ENCODE peak calls at places on chromosomes 11 and 22, in five cellular contexts. R, T, D, J and Q are unnamed samples. For H3K4me1, the result is how much of the 10 kb centered on the place peaks cover.

GRCh38 chr11:1168256-1168655 is 10.5 kb downstream of the MUC5AC start:
- DNase-seq in D (no peak), T (no peak), J (no peak), R (no peak), Q (no peak)

GRCh38 chr11:118917488-118918127 is 8.1 kb downstream of the BCL9L start:
- DNase-seq in R (no peak), D (peak), T (peak), J (peak), Q (peak)

GRCh38 chr11:84969103-84969502 is 658.0 kb downstream of the DLG2 start:
- DNase-seq in T (no peak), J (no peak), R (no peak), D (no peak), Q (no peak)

GRCh38 chr22:17906978-17907730 is 117.2 kb downstream of the MICAL3 start:
- DNase-seq in T (no peak), D (no peak), R (no peak), J (no peak), Q (no peak)

GRCh38 chr11:94283678-94284077 is 20.7 kb upstream of the IZUMO1R start:
- DNase-seq in T (no peak), R (no peak), J (no peak), D (no peak), Q (no peak)

GRCh38 chr11:104783241-104783640 is 115.0 kb downstream of the CASP12 start:
- DNase-seq in R (no peak), T (no peak), D (no peak), J (no peak), Q (no peak)

GRCh38 chr11:61004037-61004641 is 32.7 kb downstream of the CD6 start:
- DNase-seq in J (peak), T (no peak), R (no peak), D (no peak), Q (no peak)

GRCh38 chr11:2409026-2409553 is 8.5 kb downstream of the TSSC4 start:
- DNase-seq in D (peak), R (no peak), T (no peak), J (no peak), Q (no peak)

GRCh38 chr11:124535552-124536232 is 7.8 kb downstream of the OR8B12 start:
- DNase-seq in T (no peak), J (no peak), D (no peak), R (no peak), Q (no peak)

GRCh38 chr11:111770581-111771134 is 4.5 kb upstream of the PPP2R1B start:
- DNase-seq in D (no peak), R (no peak), T (no peak), J (no peak), Q (no peak)

GRCh38 chr11:63017306-63017974 is 1.8 kb upstream of the SLC22A8 start:
- DNase-seq in D (no peak), T (no peak), R (no peak), J (no peak), Q (no peak)

GRCh38 chr11:16606784-16607674 is 131.4 kb upstream of the C11orf58 start:
- DNase-seq in J (peak), R (peak), T (peak), D (no peak), Q (no peak)

GRCh38 chr11:131875611-131876010 is 505.2 kb downstream of the NTM start:
- DNase-seq in D (no peak), J (no peak), T (no peak), R (no peak), Q (no peak)

GRCh38 chr11:59755701-59756495 is 722 bp downstream of the STX3 start:
- DNase-seq in J (peak), T (peak), R (peak), D (peak), Q (peak)

GRCh38 chr11:14904745-14905103 is 12.7 kb upstream of the CYP2R1 start:
- DNase-seq in R (no peak), J (peak), T (peak), D (peak), Q (peak)

GRCh38 chr11:100810146-100810545 is 123.1 kb downstream of the ARHGAP42 start:
- DNase-seq in D (no peak), J (no peak), R (no peak), T (no peak), Q (no peak)

GRCh38 chr22:50032109-50032871 is 19.7 kb upstream of the IL17REL start:
- DNase-seq in R (no peak), D (no peak), J (peak), T (no peak), Q (no peak)

GRCh38 chr11:10540546-10540914 is 457 bp downstream of the RNF141 start:
- DNase-seq in J (no peak), D (no peak), T (peak), R (peak), Q (no peak)

DNA sequence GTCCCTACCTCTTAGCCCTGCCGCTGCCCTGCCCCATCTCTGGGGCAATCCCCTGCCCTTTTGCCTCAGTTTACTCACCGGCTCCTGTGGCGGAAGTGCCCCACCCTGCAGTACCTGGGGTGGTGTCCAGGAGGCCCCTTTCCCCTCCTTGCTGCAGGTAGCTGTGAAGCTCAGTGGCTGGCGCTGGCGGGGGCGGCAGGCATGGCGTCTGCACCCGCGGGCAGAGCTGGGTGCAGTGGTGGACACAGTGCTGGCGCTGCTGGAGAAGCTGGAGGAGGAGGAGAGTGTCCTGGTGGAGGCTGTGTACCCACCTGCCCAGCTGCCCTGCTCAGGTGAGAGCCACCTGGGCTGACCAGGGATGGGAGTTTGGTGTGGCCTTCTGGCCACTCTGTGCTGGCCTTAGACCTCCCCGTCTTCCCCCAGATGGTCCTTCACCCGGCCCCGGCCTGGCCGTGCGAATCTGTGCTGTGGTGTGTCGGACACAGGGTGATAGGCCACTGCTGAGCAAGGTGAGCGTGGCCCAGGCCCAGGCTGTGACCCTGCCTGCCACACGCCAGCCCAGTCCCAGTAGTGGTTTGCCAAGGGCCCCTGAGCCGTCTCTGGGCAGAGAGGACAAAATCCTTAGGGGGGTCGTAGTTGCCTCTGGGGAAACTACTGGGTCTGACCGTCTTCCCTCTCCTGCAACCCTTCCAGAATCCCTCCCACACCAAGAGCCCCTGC is 4.0 kb downstream of the CARNS1 start:
- DNase-seq in T (no peak), D (no peak), R (no peak), J (no peak), Q (no peak)
- H3K27ac ChIP-seq in T (no peak), D (no peak), R (no peak), J (no peak), Q (peak)

GRCh38 chr22:46793497-46793896 is 31.0 kb downstream of the TBC1D22A start:
- DNase-seq in T (no peak), J (no peak), D (no peak), R (no peak), Q (no peak)

GRCh38 chr22:46794491-46794890 is 32.0 kb downstream of the TBC1D22A start:
- DNase-seq in J (no peak), R (no peak), T (no peak), D (no peak), Q (no peak)

GRCh38 chr22:46792841-46793261 is 30.4 kb downstream of the TBC1D22A start:
- DNase-seq in J (no peak), D (no peak), T (no peak), R (no peak), Q (no peak)

GRCh38 chr22:46795140-46795539 is 32.7 kb downstream of the TBC1D22A start:
- DNase-seq in D (no peak), T (no peak), R (no peak), J (no peak), Q (no peak)

DNA sequence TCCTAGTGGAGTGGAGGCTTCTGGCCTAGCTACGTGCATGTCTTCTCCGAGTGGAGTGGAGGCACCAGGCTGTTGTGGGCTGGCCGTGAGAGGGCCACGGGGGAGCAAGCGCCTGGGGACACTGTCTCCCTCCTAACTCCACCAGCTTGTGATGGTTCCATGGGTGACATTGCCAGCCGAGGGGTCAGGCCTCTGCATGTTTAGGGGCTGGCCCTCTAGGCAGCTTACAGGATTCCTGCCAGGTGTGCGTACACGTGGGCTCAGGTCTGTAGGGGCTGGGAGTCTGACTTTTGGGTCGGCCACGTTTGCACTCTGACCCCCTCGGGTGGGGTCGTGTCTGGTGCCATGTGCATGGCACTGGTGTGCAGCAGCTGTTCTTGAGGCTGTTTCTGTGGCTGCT is 31.6 kb downstream of the TBC1D22A start:
- DNase-seq in D (no peak), T (no peak), J (no peak), R (no peak), Q (no peak)
- H3K4me1 ChIP-seq in D (under half), T (under half), J (under half), R (under half), Q (under half)

DNA sequence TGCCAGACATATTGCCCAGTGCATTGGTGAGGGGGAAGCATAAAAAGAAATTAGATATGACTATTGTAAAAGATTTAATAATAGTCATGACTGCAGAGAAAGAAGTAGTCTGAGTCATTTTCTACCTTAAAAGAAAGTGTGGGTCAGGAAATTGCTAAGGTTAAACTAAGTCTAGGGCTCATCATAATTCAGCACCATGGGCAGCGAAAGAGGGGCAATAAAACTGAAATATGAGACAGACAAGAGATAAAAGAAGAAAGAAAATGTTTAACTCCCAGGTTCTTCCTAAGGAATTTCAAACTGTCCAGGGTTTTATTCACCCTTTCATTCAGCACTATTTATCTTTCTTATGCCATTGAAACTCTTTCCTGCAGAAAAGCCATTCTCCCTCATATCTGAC is 114.4 kb upstream of the API5 start:
- DNase-seq in D (no peak), T (no peak), J (no peak), R (no peak), Q (no peak)
- TF ChIP-seq CTCF in D (no peak), T (no peak), J (no peak), R (no peak), Q (no peak)

GRCh38 chr22:38415561-38416321 is 39.3 kb downstream of the KCNJ4 start:
- DNase-seq in D (no peak), J (peak), T (peak), R (no peak), Q (no peak)
- H3K27ac ChIP-seq in D (no peak), J (no peak), T (no peak), R (no peak), Q (no peak)